ENCODE peak calls at places on chromosomes 16 and 17, in nine cellular contexts. D is fibroblast of the aortic adventitia; A is AG04450; M is colonic mucosa; Z is A549; C is cardiac fibroblast; S is pancreas; H is stomach; V is CD8-positive, alpha-beta memory T cell. O is an unnamed sample.

GRCh38 chr17:68182016-68182315 is 65.9 kb upstream of the AMZ2 start:
- DNase-seq in D (no peak), A (no peak), M (no peak), Z (no peak), C (no peak), S (no peak), H (no peak), V (no peak), O (no peak)

GRCh38 chr17:50199651-50200446 is 1.6 kb downstream of the COL1A1 start:
- DNase-seq in D (peak; percentile 99), A (peak; percentile 91), M (peak; percentile 94), Z (peak; percentile 91), C (peak; percentile 99), S (peak; percentile 88), H (peak; percentile 95), V (peak; percentile 86), O (peak; percentile 82)

GRCh38 chr16:64397945-64398508 is 723.8 kb downstream of the CDH11 start:
- DNase-seq in D (peak; percentile 89), A (no peak), M (no peak), Z (no peak), C (peak; percentile 85), S (no peak), H (no peak), V (no peak), O (no peak)

GRCh38 chr16:84827131-84827574 is 7.4 kb downstream of the CRISPLD2 start:
- DNase-seq in D (peak; percentile 52), A (no peak), M (no peak), Z (no peak), C (peak; percentile 54), S (no peak), H (no peak), V (no peak), O (no peak)

GRCh38 chr17:81442791-81443190 is 47.5 kb downstream of the BAHCC1 start:
- DNase-seq in D (no peak), A (no peak), M (no peak), Z (no peak), C (no peak), S (no peak), H (no peak), V (no peak), O (no peak)

GRCh38 chr17:65703891-65704290 is 142.4 kb upstream of the AXIN2 start:
- DNase-seq in D (no peak), A (no peak), M (no peak), Z (no peak), C (no peak), S (no peak), H (no peak), V (no peak), O (no peak)

GRCh38 chr16:19168173-19169080 is at the start of gene SYT17:
- DNase-seq in D (no peak), A (no peak), M (peak; percentile 29), Z (peak; percentile 38), C (no peak), S (peak; percentile 80), H (peak; percentile 63), V (no peak), O (no peak)

GRCh38 chr17:37212184-37212583 is 163.6 kb upstream of the C17orf78 start:
- DNase-seq in D (peak; percentile 7), A (no peak), M (no peak), Z (no peak), C (peak; percentile 15), S (no peak), H (no peak), V (no peak), O (no peak)

GRCh38 chr16:65283238-65283651 is 161.4 kb upstream of the CDH11 start:
- DNase-seq in D (peak; percentile 16), A (no peak), M (no peak), Z (no peak), C (no peak), S (no peak), H (no peak), V (no peak), O (no peak)

GRCh38 chr17:50565559-50566350 is 5.2 kb downstream of the CACNA1G start:
- DNase-seq in D (no peak), A (no peak), M (no peak), Z (peak; percentile 69), C (peak; percentile 38), S (no peak), H (no peak), V (peak; percentile 60), O (no peak)

GRCh38 chr16:67391424-67392300 is 1.6 kb downstream of the TPPP3 start:
- DNase-seq in D (no peak), A (no peak), M (no peak), Z (peak; percentile 43), C (no peak), S (peak; percentile 79), H (no peak), V (no peak), O (no peak)

GRCh38 chr16:79970551-79971236 is 370.2 kb upstream of the MAF start:
- DNase-seq in D (no peak), A (no peak), M (peak; percentile 20), Z (peak; percentile 29), C (peak; percentile 29), S (no peak), H (no peak), V (no peak), O (peak; percentile 11)

GRCh38 chr16:25108054-25108453 is 3.5 kb upstream of the LCMT1 start:
- DNase-seq in D (no peak), A (no peak), M (no peak), Z (peak; percentile 52), C (no peak), S (no peak), H (no peak), V (peak; percentile 73), O (no peak)

GRCh38 chr17:81984773-81985410 is 7.5 kb downstream of the ASPSCR1 start:
- DNase-seq in D (no peak), A (no peak), M (no peak), Z (no peak), C (no peak), S (no peak), H (no peak), V (no peak), O (no peak)

GRCh38 chr17:57092779-57093178 is 7.7 kb downstream of the AKAP1 start:
- DNase-seq in D (peak; percentile 16), A (no peak), M (no peak), Z (no peak), C (no peak), S (no peak), H (no peak), V (no peak), O (no peak)
- H3K4me3 ChIP-seq in D (no peak overlapping the region), A (no peak overlapping the region), M (no peak overlapping the region), Z (no peak overlapping the region), C (no peak overlapping the region), S (no peak overlapping the region), H (no peak overlapping the region), V (no peak overlapping the region), O (no peak overlapping the region)

GRCh38 chr17:59617141-59617757 is 2.4 kb upstream of the CLTC start:
- DNase-seq in D (no peak), A (no peak), M (no peak), Z (no peak), C (no peak), S (no peak), H (no peak), V (no peak), O (peak; percentile 71)
- H3K4me3 ChIP-seq in D (no peak overlapping the region), A (no peak overlapping the region), M (no peak overlapping the region), Z (no peak overlapping the region), C (no peak overlapping the region), S (no peak overlapping the region), H (no peak overlapping the region), V (no peak overlapping the region), O (no peak overlapping the region)

DNA sequence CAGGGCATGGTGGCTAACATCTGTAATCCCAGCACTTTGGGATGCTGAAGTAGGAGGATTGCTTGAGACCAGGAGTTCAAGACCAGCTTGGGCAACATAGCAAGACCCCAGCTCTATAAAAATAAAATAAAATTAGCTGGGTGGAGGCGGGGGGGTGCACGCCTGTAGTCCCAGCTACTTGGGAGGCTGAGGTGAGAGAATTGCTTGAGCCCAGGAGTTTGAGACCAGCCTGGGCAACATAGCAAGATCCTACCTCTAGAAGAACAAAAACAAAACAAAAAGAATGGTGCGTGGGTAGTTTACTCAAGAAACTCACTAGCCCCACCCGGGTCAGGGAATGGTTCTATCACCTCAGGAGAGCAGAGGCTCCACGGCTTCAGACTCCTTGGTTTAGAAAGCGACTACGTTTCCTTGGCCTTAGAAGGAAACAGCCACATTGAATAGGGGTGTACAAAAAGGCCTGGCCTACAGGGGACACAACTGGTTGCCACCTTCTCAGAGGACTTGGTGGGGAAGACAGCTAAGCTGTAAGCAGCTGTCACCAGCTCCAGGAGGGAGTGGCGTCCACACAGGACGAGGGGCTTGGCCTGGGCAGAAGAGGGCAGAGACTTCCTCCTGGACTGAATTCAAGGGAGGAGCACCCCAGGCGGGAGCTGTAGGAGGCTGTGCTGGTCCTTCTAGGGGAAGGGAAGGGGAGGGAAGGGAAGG is 717 bp downstream of the TK1 start:
- DNase-seq in D (no peak), A (no peak), M (peak; percentile 83), Z (peak; percentile 79), C (peak; percentile 30), S (no peak), H (no peak), V (no peak), O (no peak)
- H3K4me3 ChIP-seq in D (peak overlapping the region; percentile 83), A (peak overlapping the region; percentile 79), M (no peak overlapping the region), Z (peak overlapping the region; percentile 72), C (peak overlapping the region; percentile 70), S (no peak overlapping the region), H (peak overlapping the region; percentile 53), V (no peak overlapping the region), O (peak overlapping the region; percentile 74)

DNA sequence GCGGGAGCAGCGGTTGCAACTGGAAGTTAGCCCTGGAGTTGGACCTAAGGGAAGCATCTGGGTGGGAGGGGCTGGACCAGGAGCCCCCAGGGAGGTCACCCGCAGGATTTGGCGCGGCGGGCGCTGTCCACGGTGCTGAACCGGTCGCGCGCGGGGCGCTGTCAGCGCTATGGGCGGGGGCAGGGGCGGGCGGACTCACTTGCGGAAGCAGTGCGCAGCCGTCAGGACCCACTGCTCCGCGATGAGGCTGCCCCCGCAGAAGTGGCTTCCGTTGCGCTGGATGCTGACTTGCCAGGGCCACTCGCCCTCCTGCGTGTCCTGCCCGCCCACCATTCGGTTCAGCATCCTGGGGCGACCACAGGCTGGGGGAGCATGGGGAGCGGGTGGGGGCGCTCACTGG is 4.5 kb downstream of the PRSS27 start:
- DNase-seq in D (peak; percentile 33), A (no peak), M (peak; percentile 60), Z (no peak), C (peak; percentile 52), S (peak; percentile 81), H (peak; percentile 66), V (peak; percentile 89), O (no peak)
- H3K4me3 ChIP-seq in D (peak overlapping the region; percentile 37), A (peak overlapping the region; percentile 31), M (no peak overlapping the region), Z (no peak overlapping the region), C (peak overlapping the region; percentile 13), S (no peak overlapping the region), H (no peak overlapping the region), V (no peak overlapping the region), O (no peak overlapping the region)

GRCh38 chr16:56357291-56357764 is 68.0 kb downstream of the AMFR start:
- DNase-seq in D (peak; percentile 63), A (no peak), M (no peak), Z (no peak), C (peak; percentile 56), S (peak; percentile 58), H (peak; percentile 24), V (no peak), O (no peak)
- H3K4me3 ChIP-seq in D (peak overlapping the region; percentile 58), A (peak overlapping the region; percentile 41), M (peak overlapping the region; percentile 24), Z (peak overlapping the region; percentile 38), C (no peak overlapping the region), S (no peak overlapping the region), H (peak overlapping the region; percentile 51), V (no peak overlapping the region), O (no peak overlapping the region)

GRCh38 chr16:86101135-86101911 is 202.4 kb downstream of the IRF8 start:
- DNase-seq in D (no peak), A (no peak), M (no peak), Z (no peak), C (no peak), S (no peak), H (no peak), V (no peak), O (no peak)
- H3K4me3 ChIP-seq in D (no peak overlapping the region), A (no peak overlapping the region), M (no peak overlapping the region), Z (no peak overlapping the region), C (no peak overlapping the region), S (no peak overlapping the region), H (no peak overlapping the region), V (no peak overlapping the region), O (no peak overlapping the region)